ENCODE peak calls at places on chromosomes 16 and 17, in ten cellular contexts. I is neural crest cell, U is cardiac muscle cell, Y is fibroblast of the aortic adventitia, T is AG04450, O is AG09319, L is heart left ventricle, A is neural progenitor cell, B is ascending aorta, S is tibial artery. Z is an unnamed sample.

GRCh38 chr17:63534816-63535455 is 11.8 kb downstream of the KCNH6 start:
- DNase-seq in I (no peak), U (no peak), Y (no peak), T (no peak), O (no peak), L (no peak), A (no peak), B (no peak), S (no peak), Z (no peak)

GRCh38 chr16:87822002-87822390 is 47.3 kb downstream of the SLC7A5 start:
- DNase-seq in I (no peak), U (no peak), Y (no peak), T (no peak), O (no peak), L (no peak), A (no peak), B (no peak), S (no peak), Z (no peak)

GRCh38 chr16:88738167-88739084 is 32.1 kb downstream of the CTU2 start:
- DNase-seq in I (no peak), U (no peak), Y (no peak), T (no peak), O (no peak), L (no peak), A (no peak), B (no peak), S (no peak), Z (no peak)

GRCh38 chr16:1729445-1729844 is 23.4 kb downstream of the MAPK8IP3 start:
- DNase-seq in I (no peak), U (no peak), Y (no peak), T (no peak), O (no peak), L (no peak), A (no peak), B (no peak), S (no peak), Z (no peak)

GRCh38 chr16:391885-392335 is 5.1 kb upstream of the NME4 start:
- DNase-seq in I (peak), U (peak), Y (peak), T (peak), O (no peak), L (peak), A (peak), B (no peak), S (no peak), Z (no peak)

GRCh38 chr16:86995456-86995855 is 321.7 kb downstream of the C16orf95 start:
- DNase-seq in I (no peak), U (no peak), Y (no peak), T (no peak), O (no peak), L (no peak), A (no peak), B (no peak), S (no peak), Z (no peak)

GRCh38 chr16:87853411-87854052 is 15.8 kb downstream of the SLC7A5 start:
- DNase-seq in I (peak), U (peak), Y (peak), T (peak), O (peak), L (peak), A (peak), B (peak), S (peak), Z (peak)

GRCh38 chr17:81513669-81514484 is 1.3 kb upstream of the ACTG1 start:
- DNase-seq in I (peak), U (peak), Y (peak), T (no peak), O (no peak), L (peak), A (peak), B (no peak), S (peak), Z (peak)

GRCh38 chr16:25443994-25444393 is 186.3 kb upstream of the ZKSCAN2 start:
- DNase-seq in I (no peak), U (no peak), Y (no peak), T (no peak), O (no peak), L (no peak), A (no peak), B (no peak), S (no peak), Z (no peak)

GRCh38 chr16:89051521-89052166 is 42.0 kb upstream of the ACSF3 start:
- DNase-seq in I (no peak), U (no peak), Y (no peak), T (no peak), O (no peak), L (peak), A (no peak), B (no peak), S (no peak), Z (no peak)

GRCh38 chr17:21285164-21286065 is 904 bp downstream of the MAP2K3 start:
- DNase-seq in I (no peak), U (peak), Y (peak), T (no peak), O (no peak), L (peak), A (peak), B (no peak), S (peak), Z (no peak)

GRCh38 chr16:20899503-20900298 is 457 bp downstream of the DCUN1D3 start:
- DNase-seq in I (peak), U (no peak), Y (no peak), T (no peak), O (no peak), L (peak), A (no peak), B (no peak), S (peak), Z (no peak)

GRCh38 chr16:66690106-66690847 is 6.3 kb downstream of the CMTM4 start:
- DNase-seq in I (no peak), U (no peak), Y (no peak), T (no peak), O (no peak), L (no peak), A (no peak), B (no peak), S (no peak), Z (no peak)

GRCh38 chr17:7252176-7253043 is at the start of gene ELP5:
- DNase-seq in I (peak), U (peak), Y (peak), T (peak), O (peak), L (peak), A (peak), B (peak), S (peak), Z (peak)
- TF ChIP-seq CTCF in I (no peak), U (peak), Y (no peak), T (no peak), O (peak), L (peak), A (peak), B (peak), S (no peak), Z (no peak)

GRCh38 chr17:79775635-79776034 is 2.3 kb upstream of the CBX2 start:
- DNase-seq in I (no peak), U (no peak), Y (no peak), T (no peak), O (no peak), L (no peak), A (peak), B (no peak), S (no peak), Z (no peak)

GRCh38 chr17:79777844-79778503 is at the start of gene CBX2:
- DNase-seq in I (peak), U (peak), Y (peak), T (no peak), O (no peak), L (peak), A (peak), B (no peak), S (no peak), Z (peak)

GRCh38 chr17:79778504-79779087 is 648 bp downstream of the CBX2 start:
- DNase-seq in I (no peak), U (no peak), Y (no peak), T (no peak), O (no peak), L (no peak), A (peak), B (no peak), S (no peak), Z (no peak)

GRCh38 chr17:79776378-79777165 is 1.4 kb upstream of the CBX2 start:
- DNase-seq in I (no peak), U (no peak), Y (no peak), T (no peak), O (no peak), L (no peak), A (peak), B (no peak), S (no peak), Z (no peak)

GRCh38 chr17:79777166-79777843 is 643 bp upstream of the CBX2 start:
- DNase-seq in I (peak), U (peak), Y (peak), T (no peak), O (no peak), L (peak), A (peak), B (no peak), S (peak), Z (no peak)
- TF ChIP-seq CTCF in I (peak), U (peak), Y (no peak), T (peak), O (peak), L (no peak), A (peak), B (peak), S (no peak), Z (no peak)

DNA sequence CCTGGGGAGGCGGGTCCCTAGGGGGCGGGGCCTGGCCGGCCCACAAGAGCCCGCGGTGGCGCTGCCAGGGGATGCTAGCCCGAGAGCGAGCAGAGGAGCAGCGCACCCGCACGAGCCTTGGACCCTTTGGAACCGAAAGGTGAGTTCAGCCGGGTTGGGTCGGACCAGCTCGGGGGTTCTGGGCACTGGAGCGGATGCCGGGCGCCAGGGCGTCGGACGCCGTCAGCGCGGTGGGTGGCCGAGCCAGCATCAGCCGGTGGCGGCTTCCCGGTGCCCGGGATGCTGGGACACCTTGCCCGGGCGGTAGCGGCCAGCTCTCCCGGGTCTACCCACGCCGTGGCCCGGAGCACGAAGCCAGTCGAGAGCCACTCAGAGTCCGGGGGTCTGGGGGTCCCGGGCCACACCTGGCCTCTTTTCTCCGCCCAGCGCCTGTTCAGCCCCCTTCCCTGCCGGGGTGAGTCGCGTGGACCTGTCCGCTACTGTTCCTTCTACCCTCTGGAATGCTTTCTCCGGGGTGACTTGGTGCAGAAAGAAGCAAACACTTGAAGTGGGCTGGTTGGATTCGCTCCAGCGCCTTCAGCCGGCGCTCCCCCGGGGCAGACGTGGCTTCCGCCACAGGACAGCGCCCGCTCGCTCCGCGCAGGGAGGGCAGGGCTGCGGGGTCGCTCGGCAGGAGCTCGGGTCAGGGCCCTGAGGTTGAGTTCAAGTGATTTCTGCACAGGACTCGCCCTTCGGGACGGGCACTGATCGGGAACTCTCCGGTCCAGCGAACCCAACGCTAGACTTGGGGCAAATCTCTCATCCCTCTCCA is at the start of gene SCNN1G:
- DNase-seq in I (peak), U (no peak), Y (no peak), T (no peak), O (no peak), L (peak), A (peak), B (no peak), S (no peak), Z (no peak)
- TF ChIP-seq CTCF in I (peak), U (no peak), Y (no peak), T (no peak), O (no peak), L (no peak), A (peak), B (no peak), S (no peak), Z (peak)

GRCh38 chr17:48161127-48161905 is 53.8 kb downstream of the SNX11 start:
- DNase-seq in I (no peak), U (no peak), Y (no peak), T (no peak), O (no peak), L (no peak), A (no peak), B (no peak), S (no peak), Z (no peak)

GRCh38 chr17:48160177-48160967 is 52.8 kb downstream of the SNX11 start:
- DNase-seq in I (no peak), U (no peak), Y (no peak), T (no peak), O (no peak), L (no peak), A (no peak), B (no peak), S (no peak), Z (no peak)

GRCh38 chr17:48162305-48162934 is 54.9 kb downstream of the SNX11 start:
- DNase-seq in I (no peak), U (no peak), Y (no peak), T (no peak), O (no peak), L (no peak), A (no peak), B (no peak), S (no peak), Z (no peak)

GRCh38 chr17:48162946-48163506 is 55.5 kb downstream of the SNX11 start:
- DNase-seq in I (no peak), U (peak), Y (peak), T (no peak), O (no peak), L (no peak), A (no peak), B (no peak), S (no peak), Z (peak)

DNA sequence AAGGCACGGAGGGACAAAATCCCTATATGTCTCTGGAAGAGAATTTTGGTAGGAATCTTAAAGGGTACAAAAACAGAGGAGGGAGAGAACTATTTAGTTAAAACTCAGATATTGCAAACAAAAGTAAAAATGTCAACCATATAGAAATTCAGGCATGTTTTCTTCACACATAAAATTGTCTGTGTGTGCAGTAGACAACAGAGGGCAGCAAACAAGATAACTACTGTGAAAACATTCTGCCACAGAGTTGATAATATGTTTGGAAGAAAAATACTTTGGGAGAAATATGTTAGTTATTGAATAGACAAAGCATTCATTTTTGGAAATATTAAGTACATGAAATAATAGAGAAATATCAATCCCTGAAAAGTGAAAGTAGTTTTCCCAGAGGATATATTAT is 56.2 kb downstream of the SNX11 start:
- DNase-seq in I (no peak), U (no peak), Y (no peak), T (no peak), O (no peak), L (no peak), A (no peak), B (no peak), S (no peak), Z (no peak)
- TF ChIP-seq CTCF in I (no peak), U (peak), Y (no peak), T (no peak), O (no peak), L (no peak), A (peak), B (no peak), S (no peak), Z (no peak)

GRCh38 chr17:54544239-54544638 is 356.4 kb upstream of the TOM1L1 start:
- DNase-seq in I (no peak), U (no peak), Y (no peak), T (no peak), O (no peak), L (no peak), A (peak), B (no peak), S (no peak), Z (no peak)
- TF ChIP-seq CTCF in I (no peak), U (no peak), Y (no peak), T (no peak), O (no peak), L (no peak), A (peak), B (no peak), S (no peak), Z (no peak)